ENCODE peak calls at places on chromosomes 12 and 14, in nine cellular contexts. X is CD8-positive, alpha-beta memory T cell; U is nephron progenitor cell; G is AG10803; H is NCI-H1105; W is Daoy; K is glutamatergic neuron; S is pons; B is activated T-cell treated with anti-CD3 and anti-CD28 coated beads for 24 hours. Q is an unnamed sample.

GRCh38 chr12:21073129-21073528 is 57.9 kb upstream of the SLCO1B1 start:
- DNase-seq in X (no peak), U (no peak), G (no peak), H (no peak), W (peak), K (no peak), S (no peak), B (no peak), Q (no peak)

GRCh38 chr14:102891556-102891955 is 30.9 kb upstream of the AMN start:
- DNase-seq in X (no peak), U (no peak), G (peak), H (no peak), W (no peak), K (no peak), S (no peak), B (no peak), Q (no peak)

GRCh38 chr12:62686938-62687337 is 220.3 kb downstream of the MON2 start:
- DNase-seq in X (no peak), U (no peak), G (peak), H (no peak), W (no peak), K (no peak), S (no peak), B (no peak), Q (no peak)

GRCh38 chr14:105774001-105774400 is 247.6 kb downstream of the TMEM121 start:
- DNase-seq in X (no peak), U (no peak), G (no peak), H (peak), W (no peak), K (no peak), S (no peak), B (no peak), Q (no peak)

GRCh38 chr12:53381739-53382630 is 2.0 kb downstream of the SP1 start:
- DNase-seq in X (peak), U (peak), G (peak), H (no peak), W (peak), K (peak), S (peak), B (no peak), Q (peak)

GRCh38 chr14:96098309-96098998 is 59.3 kb downstream of the C14orf132 start:
- DNase-seq in X (no peak), U (peak), G (peak), H (peak), W (peak), K (peak), S (peak), B (no peak), Q (peak)

GRCh38 chr12:29517265-29517664 is 19.8 kb upstream of the OVCH1 start:
- DNase-seq in X (no peak), U (no peak), G (no peak), H (peak), W (no peak), K (no peak), S (peak), B (no peak), Q (no peak)

GRCh38 chr14:91329615-91330014 is 85.1 kb upstream of the GPR68 start:
- DNase-seq in X (no peak), U (no peak), G (no peak), H (no peak), W (no peak), K (no peak), S (no peak), B (no peak), Q (no peak)

Q was measured in neural crest cell.